ENCODE peak calls at places on chromosome 4, in ten cellular contexts. One of them, this sample, is unnamed.

GRCh38 chr4:122921971-122922876 is at the start of gene NUDT6:
- DNase-seq in pons: peak; percentile 73
- DNase-seq in pancreas: peak; percentile 54
- DNase-seq in A172: peak; percentile 49
- DNase-seq in NCI-H1092: peak; percentile 63
- DNase-seq in hepatocyte: peak; percentile 63
- DNase-seq in NCI-H1417 treated with DMSO at 0.1 percent for 48 hours: no peak
- DNase-seq in prostate gland: peak; percentile 31
- DNase-seq in occipital lobe: peak; percentile 71
- DNase-seq in HT1080: peak; percentile 68
- DNase-seq in this sample: peak; percentile 87

GRCh38 chr4:7244343-7244680 is 52.0 kb downstream of the SORCS2 start:
- DNase-seq in pons: peak; percentile 21
- DNase-seq in pancreas: no peak
- DNase-seq in A172: no peak
- DNase-seq in NCI-H1092: no peak
- DNase-seq in hepatocyte: no peak
- DNase-seq in NCI-H1417 treated with DMSO at 0.1 percent for 48 hours: no peak
- DNase-seq in prostate gland: no peak
- DNase-seq in occipital lobe: no peak
- DNase-seq in HT1080: no peak
- DNase-seq in this sample: no peak

GRCh38 chr4:86977621-86978184 is 42.9 kb downstream of the AFF1 start:
- DNase-seq in pons: no peak
- DNase-seq in pancreas: peak; percentile 25
- DNase-seq in A172: peak; percentile 56
- DNase-seq in NCI-H1092: no peak
- DNase-seq in hepatocyte: peak; percentile 72
- DNase-seq in NCI-H1417 treated with DMSO at 0.1 percent for 48 hours: no peak
- DNase-seq in prostate gland: peak; percentile 10
- DNase-seq in occipital lobe: no peak
- DNase-seq in HT1080: peak; percentile 85
- DNase-seq in this sample: no peak

GRCh38 chr4:83389037-83389755 is 54.5 kb upstream of the HPSE start:
- DNase-seq in pons: peak; percentile 12
- DNase-seq in pancreas: no peak
- DNase-seq in A172: no peak
- DNase-seq in NCI-H1092: no peak
- DNase-seq in hepatocyte: no peak
- DNase-seq in NCI-H1417 treated with DMSO at 0.1 percent for 48 hours: no peak
- DNase-seq in prostate gland: no peak
- DNase-seq in occipital lobe: no peak
- DNase-seq in HT1080: no peak
- DNase-seq in this sample: no peak

GRCh38 chr4:180674629-180675367 is 1568.4 kb upstream of the TENM3 start:
- DNase-seq in pons: no peak
- DNase-seq in pancreas: no peak
- DNase-seq in A172: no peak
- DNase-seq in NCI-H1092: no peak
- DNase-seq in hepatocyte: no peak
- DNase-seq in NCI-H1417 treated with DMSO at 0.1 percent for 48 hours: peak; percentile 72
- DNase-seq in prostate gland: no peak
- DNase-seq in occipital lobe: no peak
- DNase-seq in HT1080: no peak
- DNase-seq in this sample: peak; percentile 10

GRCh38 chr4:821631-822030 is 4.3 kb downstream of the CPLX1 start:
- DNase-seq in pons: no peak
- DNase-seq in pancreas: no peak
- DNase-seq in A172: no peak
- DNase-seq in NCI-H1092: no peak
- DNase-seq in hepatocyte: no peak
- DNase-seq in NCI-H1417 treated with DMSO at 0.1 percent for 48 hours: no peak
- DNase-seq in prostate gland: no peak
- DNase-seq in occipital lobe: no peak
- DNase-seq in HT1080: no peak
- DNase-seq in this sample: no peak

GRCh38 chr4:156476359-156476758 is 495.2 kb downstream of the PDGFC start:
- DNase-seq in pons: no peak
- DNase-seq in pancreas: no peak
- DNase-seq in A172: peak; percentile 96
- DNase-seq in NCI-H1092: no peak
- DNase-seq in hepatocyte: peak; percentile 12
- DNase-seq in NCI-H1417 treated with DMSO at 0.1 percent for 48 hours: no peak
- DNase-seq in prostate gland: no peak
- DNase-seq in occipital lobe: no peak
- DNase-seq in HT1080: peak; percentile 98
- DNase-seq in this sample: no peak

GRCh38 chr4:7769936-7770674 is 169.6 kb downstream of the AFAP1 start:
- DNase-seq in pons: no peak
- DNase-seq in pancreas: no peak
- DNase-seq in A172: no peak
- DNase-seq in NCI-H1092: no peak
- DNase-seq in hepatocyte: peak; percentile 35
- DNase-seq in NCI-H1417 treated with DMSO at 0.1 percent for 48 hours: no peak
- DNase-seq in prostate gland: no peak
- DNase-seq in occipital lobe: no peak
- DNase-seq in HT1080: no peak
- DNase-seq in this sample: peak; percentile 19

GRCh38 chr4:52869196-52869595 is 7.1 kb downstream of the RASL11B start:
- DNase-seq in pons: peak; percentile 58
- DNase-seq in pancreas: no peak
- DNase-seq in A172: no peak
- DNase-seq in NCI-H1092: peak; percentile 57
- DNase-seq in hepatocyte: peak; percentile 68
- DNase-seq in NCI-H1417 treated with DMSO at 0.1 percent for 48 hours: no peak
- DNase-seq in prostate gland: no peak
- DNase-seq in occipital lobe: peak; percentile 31
- DNase-seq in HT1080: no peak
- DNase-seq in this sample: no peak